ENCODE peak calls at places on chromosome 20, in eight cellular contexts. Q, M, I, Y, B, K, O and F are unnamed samples. For H3K4me1, the result is how much of the 10 kb centered on the place peaks cover.

GRCh38 chr20:8633366-8633765 is 435.5 kb upstream of the PLCB4 start:
- DNase-seq in Q (no peak), M (no peak), I (no peak), Y (peak), B (no peak), K (no peak), O (no peak), F (no peak)

GRCh38 chr20:8722277-8722928 is 346.5 kb upstream of the PLCB4 start:
- DNase-seq in Q (no peak), M (peak), I (peak), Y (peak), B (no peak), K (peak), O (peak), F (no peak)

GRCh38 chr20:38228436-38228835 is 32.1 kb downstream of the KIAA1755 start:
- DNase-seq in Q (no peak), M (no peak), I (no peak), Y (no peak), B (no peak), K (no peak), O (no peak), F (no peak)

GRCh38 chr20:39342463-39342862 is 380.3 kb downstream of the DHX35 start:
- DNase-seq in Q (no peak), M (no peak), I (no peak), Y (no peak), B (no peak), K (no peak), O (no peak), F (no peak)

GRCh38 chr20:2197166-2197565 is 95.5 kb downstream of the STK35 start:
- DNase-seq in Q (no peak), M (no peak), I (no peak), Y (no peak), B (no peak), K (no peak), O (no peak), F (no peak)

GRCh38 chr20:29497261-29497671 is 1760.2 kb upstream of the DEFB115 start:
- DNase-seq in Q (peak), M (no peak), I (no peak), Y (no peak), B (peak), K (no peak), O (no peak), F (no peak)

GRCh38 chr20:35001596-35002362 is 46.1 kb downstream of the MYH7B start:
- DNase-seq in Q (no peak), M (no peak), I (no peak), Y (no peak), B (no peak), K (no peak), O (no peak), F (no peak)

GRCh38 chr20:53122853-53123252 is 150.7 kb downstream of the TSHZ2 start:
- DNase-seq in Q (no peak), M (no peak), I (no peak), Y (no peak), B (no peak), K (no peak), O (no peak), F (no peak)

GRCh38 chr20:22762576-22763256 is 178.3 kb upstream of the FOXA2 start:
- DNase-seq in Q (no peak), M (no peak), I (no peak), Y (no peak), B (no peak), K (no peak), O (no peak), F (no peak)

GRCh38 chr20:39630215-39630614 is 668.1 kb downstream of the DHX35 start:
- DNase-seq in Q (no peak), M (no peak), I (no peak), Y (no peak), B (no peak), K (no peak), O (no peak), F (no peak)

GRCh38 chr20:61252601-61253263 is 671 bp downstream of the CDH4 start:
- DNase-seq in Q (no peak), M (no peak), I (peak), Y (no peak), B (no peak), K (no peak), O (no peak), F (no peak)

GRCh38 chr20:12086359-12086758 is 168.7 kb downstream of the BTBD3 start:
- DNase-seq in Q (no peak), M (no peak), I (no peak), Y (no peak), B (no peak), K (no peak), O (peak), F (no peak)

GRCh38 chr20:16485406-16485805 is 87.8 kb downstream of the KIF16B start:
- DNase-seq in Q (no peak), M (no peak), I (no peak), Y (no peak), B (no peak), K (no peak), O (no peak), F (no peak)

GRCh38 chr20:20831794-20832193 is 119.3 kb upstream of the RALGAPA2 start:
- DNase-seq in Q (no peak), M (no peak), I (no peak), Y (no peak), B (no peak), K (no peak), O (no peak), F (no peak)

GRCh38 chr20:34143951-34144350 is 31.9 kb upstream of the EIF2S2 start:
- DNase-seq in Q (no peak), M (no peak), I (no peak), Y (peak), B (no peak), K (no peak), O (no peak), F (no peak)

DNA sequence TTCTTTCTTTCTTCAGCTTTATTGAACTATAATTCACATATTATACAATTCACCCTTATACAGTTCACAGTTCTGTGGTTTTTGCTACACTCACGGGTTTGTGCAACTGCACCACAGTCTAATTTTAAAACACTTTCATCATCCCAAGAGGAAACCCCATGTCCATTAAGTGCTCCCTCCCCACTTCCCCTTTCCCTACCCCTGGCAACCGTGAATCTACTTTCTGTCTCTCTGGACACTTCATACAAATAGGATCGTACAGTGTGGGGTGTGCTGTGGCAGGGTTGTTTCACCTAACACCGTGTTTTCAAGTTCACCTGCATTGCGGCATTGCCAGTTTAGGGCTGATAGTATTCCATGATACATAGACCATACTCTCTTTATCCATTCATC is 118.8 kb downstream of the PHACTR3 start:
- DNase-seq in Q (no peak), M (no peak), I (no peak), Y (no peak), B (no peak), K (no peak), O (no peak), F (no peak)
- H3K27ac ChIP-seq in Q (no peak), M (no peak), I (no peak), Y (no peak), B (no peak), K (no peak), O (no peak), F (no peak)

GRCh38 chr20:62552613-62553012 is 76.8 kb upstream of the GATA5 start:
- DNase-seq in Q (no peak), M (no peak), I (no peak), Y (no peak), B (no peak), K (no peak), O (no peak), F (no peak)

GRCh38 chr20:62549499-62550086 is 73.8 kb upstream of the GATA5 start:
- DNase-seq in Q (no peak), M (no peak), I (no peak), Y (no peak), B (no peak), K (no peak), O (no peak), F (peak)

GRCh38 chr20:62553136-62553837 is 77.5 kb upstream of the GATA5 start:
- DNase-seq in Q (no peak), M (no peak), I (no peak), Y (no peak), B (no peak), K (no peak), O (no peak), F (no peak)

GRCh38 chr20:62550087-62550565 is 74.3 kb upstream of the GATA5 start:
- DNase-seq in Q (no peak), M (no peak), I (no peak), Y (no peak), B (peak), K (no peak), O (no peak), F (peak)

DNA sequence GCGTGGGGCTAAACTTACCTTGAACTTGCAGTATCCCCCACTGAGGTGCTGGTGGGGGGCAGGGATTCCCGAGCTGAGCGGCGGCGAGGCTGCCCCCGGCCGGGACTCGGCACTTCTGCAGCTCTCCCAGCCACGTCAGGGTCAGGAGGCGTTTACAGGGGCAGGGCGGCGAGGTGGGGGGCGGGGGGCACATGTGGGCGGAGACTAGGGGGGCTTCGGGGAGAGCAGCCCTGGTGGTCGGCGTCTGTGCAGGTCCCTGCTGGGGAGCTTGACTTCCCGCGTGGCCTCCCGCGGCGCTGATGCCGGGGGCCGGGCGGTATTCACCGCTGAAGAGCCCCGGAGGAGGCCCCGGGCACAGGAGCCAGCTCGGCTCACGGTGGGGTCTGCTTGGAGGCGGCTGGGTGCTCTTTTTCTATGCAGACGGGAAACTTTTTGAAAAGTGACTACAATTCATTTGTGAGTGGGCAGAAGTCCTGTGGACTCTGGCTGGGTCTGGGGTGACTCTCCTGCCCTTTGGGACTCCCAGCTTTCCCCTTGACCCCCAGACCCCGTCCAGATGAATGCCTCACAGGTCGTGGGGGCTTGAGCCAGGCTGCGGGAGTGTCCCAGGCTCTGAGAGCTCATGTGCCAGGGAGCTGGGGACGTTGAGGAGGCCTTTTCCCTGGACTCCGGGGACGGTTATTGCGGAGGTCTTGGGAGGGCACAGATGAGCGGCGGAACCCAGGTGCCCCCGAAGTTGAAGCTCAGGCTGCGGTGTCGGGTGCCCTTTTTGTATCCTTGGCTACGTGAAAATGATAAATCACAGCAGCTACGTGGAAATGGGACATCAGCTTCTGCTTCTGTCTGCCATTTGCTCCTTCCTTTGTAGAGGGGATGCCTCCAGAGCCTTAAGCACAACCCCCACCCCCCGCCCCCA is 75.9 kb upstream of the GATA5 start:
- DNase-seq in Q (no peak), M (no peak), I (no peak), Y (no peak), B (no peak), K (no peak), O (no peak), F (no peak)
- H3K4me1 ChIP-seq in Q (under half), M (under half), I (under half), Y (under half), B (under half), K (under half), O (under half), F (half or more)

GRCh38 chr20:46333136-46333991 is 25.1 kb upstream of the CDH22 start:
- DNase-seq in Q (no peak), M (no peak), I (no peak), Y (no peak), B (no peak), K (no peak), O (no peak), F (no peak)
- H3K27ac ChIP-seq in Q (no peak), M (no peak), I (no peak), Y (no peak), B (no peak), K (no peak), O (no peak), F (no peak)

GRCh38 chr20:31705598-31706597 is 16.8 kb downstream of the BCL2L1 start:
- DNase-seq in Q (no peak), M (no peak), I (no peak), Y (no peak), B (no peak), K (no peak), O (no peak), F (no peak)

GRCh38 chr20:31707994-31708744 is 14.5 kb downstream of the BCL2L1 start:
- DNase-seq in Q (peak), M (no peak), I (no peak), Y (no peak), B (no peak), K (no peak), O (no peak), F (peak)

GRCh38 chr20:31708839-31709534 is 13.7 kb downstream of the BCL2L1 start:
- DNase-seq in Q (no peak), M (no peak), I (no peak), Y (no peak), B (no peak), K (no peak), O (no peak), F (no peak)

GRCh38 chr20:31706607-31707257 is 15.9 kb downstream of the BCL2L1 start:
- DNase-seq in Q (no peak), M (no peak), I (no peak), Y (no peak), B (no peak), K (no peak), O (no peak), F (no peak)

DNA sequence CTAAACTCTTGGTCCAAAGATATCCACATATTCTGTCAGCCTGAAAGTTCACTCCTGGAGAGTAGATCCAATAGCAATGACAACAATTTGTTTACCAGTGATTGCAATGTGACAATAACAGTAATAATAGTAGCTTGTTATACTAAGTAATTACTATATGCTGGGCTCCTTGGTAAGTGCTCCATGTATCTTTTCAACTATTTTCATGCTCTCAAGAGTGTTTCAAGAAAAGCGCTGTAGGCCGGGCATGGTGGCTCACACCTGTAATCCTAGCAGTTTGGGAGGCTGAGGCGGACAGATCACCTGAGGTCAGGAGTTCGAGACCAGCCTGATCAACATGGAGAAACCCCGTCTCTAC is 15.4 kb downstream of the BCL2L1 start:
- DNase-seq in Q (no peak), M (no peak), I (no peak), Y (no peak), B (no peak), K (no peak), O (no peak), F (no peak)
- H3K4me1 ChIP-seq in Q (under half), M (under half), I (half or more), Y (under half), B (under half), K (under half), O (under half), F (half or more)

GRCh38 chr20:50814438-50815161 is 19.7 kb downstream of the BCAS4 start:
- DNase-seq in Q (no peak), M (no peak), I (no peak), Y (no peak), B (no peak), K (no peak), O (no peak), F (no peak)

GRCh38 chr20:50813101-50813643 is 18.3 kb downstream of the BCAS4 start:
- DNase-seq in Q (no peak), M (no peak), I (no peak), Y (no peak), B (no peak), K (no peak), O (no peak), F (no peak)

GRCh38 chr20:50813801-50814200 is 18.9 kb downstream of the BCAS4 start:
- DNase-seq in Q (no peak), M (no peak), I (no peak), Y (no peak), B (no peak), K (no peak), O (no peak), F (no peak)

GRCh38 chr20:50817776-50818172 is 22.9 kb downstream of the BCAS4 start:
- DNase-seq in Q (no peak), M (peak), I (no peak), Y (no peak), B (no peak), K (no peak), O (no peak), F (no peak)

DNA sequence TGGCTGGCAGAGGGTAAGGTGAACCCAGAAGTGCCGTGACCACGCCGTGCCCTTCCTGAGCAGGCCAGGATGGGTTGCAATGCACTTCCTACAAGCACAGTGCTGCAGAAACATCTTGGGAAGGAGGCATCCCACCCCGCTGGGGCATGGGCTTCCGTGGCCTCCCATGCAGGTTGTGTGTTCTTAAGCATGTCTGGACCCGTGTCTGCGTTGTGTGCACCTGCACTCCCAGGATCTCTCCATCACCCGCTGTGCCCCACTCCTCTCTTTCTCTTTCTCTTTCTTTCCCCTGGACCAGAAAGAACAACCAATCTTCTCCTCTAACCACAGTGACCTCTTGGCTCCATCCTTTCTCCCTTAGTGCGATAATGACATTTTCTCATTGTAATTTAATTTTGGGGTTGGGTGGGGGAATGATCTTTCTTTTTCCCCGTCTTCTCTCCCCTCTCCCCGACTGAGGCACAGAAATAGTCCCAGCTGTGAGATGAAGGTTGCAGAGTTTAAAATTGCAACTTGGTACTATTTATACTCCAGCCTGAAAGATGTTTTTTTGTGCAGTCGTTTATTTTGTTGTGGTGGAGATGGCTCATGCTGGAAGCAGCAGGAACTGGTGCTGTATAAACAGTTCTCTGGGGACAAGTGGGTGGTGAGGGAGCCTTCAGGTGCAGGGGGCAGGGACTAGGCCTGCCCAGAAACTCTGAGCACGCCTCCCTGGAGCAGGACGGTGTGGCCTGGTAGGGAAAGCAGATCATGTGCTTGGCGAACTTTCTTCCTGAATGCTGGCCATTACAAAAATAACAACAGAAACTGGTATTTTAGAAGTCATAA is 20.5 kb downstream of the BCAS4 start:
- DNase-seq in Q (no peak), M (no peak), I (no peak), Y (peak), B (no peak), K (no peak), O (no peak), F (no peak)
- H3K27ac ChIP-seq in Q (peak), M (peak), I (no peak), Y (no peak), B (no peak), K (no peak), O (no peak), F (no peak)

GRCh38 chr20:48738094-48738398 is 89.8 kb downstream of the PREX1 start:
- DNase-seq in Q (no peak), M (no peak), I (no peak), Y (no peak), B (no peak), K (no peak), O (no peak), F (no peak)
- H3K4me1 ChIP-seq in Q (under half), M (under half), I (under half), Y (under half), B (under half), K (under half), O (under half), F (under half)

GRCh38 chr20:41051426-41051825 is 22.8 kb downstream of the TOP1 start:
- DNase-seq in Q (no peak), M (no peak), I (no peak), Y (no peak), B (no peak), K (no peak), O (no peak), F (no peak)
- H3K27ac ChIP-seq in Q (no peak), M (no peak), I (no peak), Y (no peak), B (no peak), K (no peak), O (no peak), F (peak)

DNA sequence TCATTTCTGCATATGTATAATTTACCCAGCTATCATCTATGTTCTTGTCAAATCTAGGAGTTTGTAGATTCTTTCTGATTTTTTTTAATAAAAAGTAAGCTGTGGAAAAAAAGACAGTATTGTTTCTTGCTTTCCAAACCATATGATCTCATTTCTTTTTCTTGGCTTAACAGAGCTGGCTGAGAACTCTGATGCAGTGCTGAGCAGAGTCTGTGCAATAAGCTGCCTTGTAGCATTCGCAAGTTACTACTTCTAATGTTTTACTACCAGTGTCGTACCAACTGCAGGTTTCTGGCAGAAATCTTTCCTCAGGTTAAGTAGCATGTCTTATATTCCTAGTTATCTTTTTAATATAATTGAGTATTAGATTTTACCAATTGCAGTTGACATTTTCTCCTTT is 15.6 kb downstream of the RRBP1 start:
- DNase-seq in Q (no peak), M (no peak), I (no peak), Y (peak), B (no peak), K (no peak), O (no peak), F (no peak)
- H3K4me1 ChIP-seq in Q (under half), M (under half), I (under half), Y (under half), B (under half), K (under half), O (under half), F (under half)